ENCODE peak calls at places on chromosomes 13 and 19, in seven cellular contexts. O is ovary; L is stimulated activated CD4-positive, alpha-beta T cell treated with anti-CD3 and anti-CD28 coated beads, TNF-alpha, amount 100 ng/mL, for 48 hours; A is aorta; P is uterus; Y is GM04503; I is left kidney. R is an unnamed sample.

GRCh38 chr19:56105090-56105701 is 15.9 kb downstream of the ZNF787 start:
- DNase-seq in O (peak), L (no peak), A (peak), P (peak), Y (no peak), I (peak), R (no peak)

GRCh38 chr19:18717601-18718000 is 34.1 kb downstream of the CRTC1 start:
- DNase-seq in O (no peak), L (no peak), A (no peak), P (no peak), Y (no peak), I (no peak), R (no peak)

GRCh38 chr19:5281588-5281987 is 59.0 kb downstream of the PTPRS start:
- DNase-seq in O (peak), L (no peak), A (peak), P (peak), Y (no peak), I (no peak), R (no peak)

GRCh38 chr19:17244618-17245534 is 843 bp downstream of the NR2F6 start:
- DNase-seq in O (peak), L (no peak), A (peak), P (peak), Y (no peak), I (peak), R (no peak)

GRCh38 chr19:3296034-3296433 is 70.3 kb upstream of the NFIC start:
- DNase-seq in O (no peak), L (no peak), A (no peak), P (no peak), Y (no peak), I (no peak), R (no peak)

GRCh38 chr13:99058527-99059495 is 80.9 kb upstream of the DOCK9 start:
- DNase-seq in O (no peak), L (no peak), A (no peak), P (no peak), Y (no peak), I (no peak), R (peak)

GRCh38 chr13:70923863-70924752 is 815.9 kb upstream of the KLHL1 start:
- DNase-seq in O (no peak), L (no peak), A (peak), P (no peak), Y (no peak), I (no peak), R (no peak)

GRCh38 chr13:37682496-37682895 is 83.9 kb upstream of the POSTN start:
- DNase-seq in O (no peak), L (no peak), A (no peak), P (no peak), Y (no peak), I (no peak), R (no peak)

GRCh38 chr19:5934779-5935472 is 20.9 kb downstream of the CAPS start:
- DNase-seq in O (peak), L (no peak), A (no peak), P (peak), Y (no peak), I (peak), R (no peak)

GRCh38 chr13:97367016-97367415 is 67.0 kb upstream of the RAP2A start:
- DNase-seq in O (no peak), L (no peak), A (no peak), P (peak), Y (no peak), I (peak), R (no peak)

GRCh38 chr13:24085662-24086061 is 74.9 kb upstream of the SPATA13 start:
- DNase-seq in O (no peak), L (no peak), A (no peak), P (no peak), Y (no peak), I (no peak), R (no peak)